ENCODE peak calls at places on chromosomes 7 and 10, in five cellular contexts. H, F, U, W and I are unnamed samples.

GRCh38 chr10:63084690-63085377 is 48.3 kb upstream of the NRBF2 start:
- DNase-seq in H (no peak), F (no peak), U (no peak), W (no peak), I (no peak)

GRCh38 chr7:45196374-45196773 is 38.8 kb downstream of the RAMP3 start:
- DNase-seq in H (no peak), F (no peak), U (no peak), W (no peak), I (no peak)

GRCh38 chr10:130758529-130758928 is 553.0 kb downstream of the TCERG1L start:
- DNase-seq in H (no peak), F (no peak), U (no peak), W (no peak), I (no peak)

GRCh38 chr10:35387768-35388167 is 51.5 kb downstream of the CCNY start:
- DNase-seq in H (peak; percentile 33), F (no peak), U (no peak), W (peak; percentile 33), I (no peak)

GRCh38 chr7:81527651-81528050 is 242.2 kb downstream of the HGF start:
- DNase-seq in H (no peak), F (no peak), U (no peak), W (no peak), I (no peak)

GRCh38 chr7:67371429-67372305 is 375.0 kb downstream of the TYW1 start:
- DNase-seq in H (peak; percentile 74), F (peak; percentile 31), U (peak; percentile 57), W (peak; percentile 48), I (peak; percentile 30)

GRCh38 chr10:10892290-10892875 is 125.3 kb upstream of the CELF2 start:
- DNase-seq in H (no peak), F (no peak), U (no peak), W (no peak), I (no peak)

GRCh38 chr10:98029149-98030092 is 1.0 kb downstream of the CRTAC1 start:
- DNase-seq in H (no peak), F (no peak), U (no peak), W (no peak), I (no peak)

GRCh38 chr10:61139230-61139928 is 195.4 kb upstream of the RHOBTB1 start:
- DNase-seq in H (no peak), F (no peak), U (no peak), W (no peak), I (no peak)

GRCh38 chr10:84540022-84540616 is 211.7 kb downstream of the CCSER2 start:
- DNase-seq in H (peak; percentile 93), F (no peak), U (no peak), W (peak; percentile 66), I (no peak)

GRCh38 chr7:48360574-48360973 is 189.3 kb downstream of the ABCA13 start:
- DNase-seq in H (peak; percentile 39), F (no peak), U (no peak), W (no peak), I (no peak)

GRCh38 chr10:12337407-12337806 is 11.9 kb upstream of the CAMK1D start:
- DNase-seq in H (peak; percentile 43), F (no peak), U (no peak), W (no peak), I (no peak)

GRCh38 chr10:32956365-32957197 is 1.4 kb downstream of the ITGB1 start:
- DNase-seq in H (no peak), F (no peak), U (no peak), W (no peak), I (no peak)

GRCh38 chr7:2824678-2825461 is 19.2 kb downstream of the GNA12 start:
- DNase-seq in H (no peak), F (no peak), U (no peak), W (no peak), I (no peak)

GRCh38 chr7:152522551-152522950 is 86.7 kb upstream of the KMT2C start:
- DNase-seq in H (no peak), F (no peak), U (peak; percentile 70), W (no peak), I (no peak)

GRCh38 chr7:130090745-130091532 is 20.6 kb downstream of the KLHDC10 start:
- DNase-seq in H (no peak), F (no peak), U (no peak), W (no peak), I (no peak)

GRCh38 chr7:37230221-37230620 is 218.4 kb downstream of the ELMO1 start:
- DNase-seq in H (no peak), F (no peak), U (no peak), W (no peak), I (no peak)

GRCh38 chr7:3238525-3239210 is 62.4 kb upstream of the SDK1 start:
- DNase-seq in H (no peak), F (no peak), U (no peak), W (no peak), I (no peak)

GRCh38 chr10:126935263-126935946 is 30.2 kb downstream of the DOCK1 start:
- DNase-seq in H (peak; percentile 11), F (no peak), U (no peak), W (peak; percentile 34), I (no peak)

GRCh38 chr7:143388051-143388450 is 6.9 kb downstream of the ZYX start:
- DNase-seq in H (no peak), F (no peak), U (no peak), W (no peak), I (no peak)

GRCh38 chr7:143390098-143390772 is 9.1 kb downstream of the ZYX start:
- DNase-seq in H (no peak), F (no peak), U (no peak), W (no peak), I (no peak)

GRCh38 chr7:143390773-143391114 is 9.6 kb downstream of the ZYX start:
- DNase-seq in H (no peak), F (no peak), U (no peak), W (no peak), I (no peak)

GRCh38 chr7:143388491-143389101 is 7.5 kb downstream of the ZYX start:
- DNase-seq in H (no peak), F (no peak), U (no peak), W (no peak), I (no peak)

DNA sequence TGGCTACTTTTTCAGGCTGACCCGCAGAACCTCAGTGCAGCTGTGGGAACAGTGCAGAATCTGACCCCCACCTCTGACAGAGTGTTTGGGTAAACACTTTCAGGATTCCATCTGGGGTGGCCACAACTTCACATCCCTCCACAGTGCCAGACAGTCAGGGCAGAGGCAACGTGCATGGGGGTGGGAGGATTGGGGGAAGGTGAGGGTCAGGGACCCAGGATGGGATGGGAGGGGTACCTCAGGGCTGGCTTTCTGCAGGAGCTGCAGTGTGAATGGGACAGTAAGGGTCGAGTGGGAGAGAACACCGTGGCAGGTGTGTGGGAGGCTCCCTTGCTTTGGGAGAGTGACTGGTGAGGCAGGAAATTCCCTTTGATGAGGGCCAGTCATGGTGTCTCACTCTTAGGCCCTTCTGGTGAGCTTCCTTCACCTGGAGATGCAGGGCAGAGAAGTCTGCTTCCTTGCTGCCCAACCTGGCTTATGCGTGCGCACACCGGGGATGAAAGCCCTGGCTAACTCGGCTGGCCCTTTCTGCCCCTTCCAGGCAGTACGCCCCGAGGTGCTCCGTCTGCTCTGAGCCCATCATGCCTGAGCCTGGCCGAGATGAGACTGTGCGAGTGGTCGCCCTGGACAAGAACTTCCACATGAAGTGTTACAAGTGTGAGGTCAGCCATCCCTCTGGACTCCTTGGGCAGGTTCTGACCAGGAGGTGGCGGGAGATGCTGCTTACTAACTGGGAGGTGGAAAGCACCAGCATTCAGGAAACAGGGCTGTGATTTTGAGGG is 8.4 kb downstream of the ZYX start:
- DNase-seq in H (no peak), F (no peak), U (no peak), W (no peak), I (no peak)
- TF ChIP-seq CTCF in H (peak; percentile 16), F (no peak), U (no peak), W (no peak), I (no peak)

DNA sequence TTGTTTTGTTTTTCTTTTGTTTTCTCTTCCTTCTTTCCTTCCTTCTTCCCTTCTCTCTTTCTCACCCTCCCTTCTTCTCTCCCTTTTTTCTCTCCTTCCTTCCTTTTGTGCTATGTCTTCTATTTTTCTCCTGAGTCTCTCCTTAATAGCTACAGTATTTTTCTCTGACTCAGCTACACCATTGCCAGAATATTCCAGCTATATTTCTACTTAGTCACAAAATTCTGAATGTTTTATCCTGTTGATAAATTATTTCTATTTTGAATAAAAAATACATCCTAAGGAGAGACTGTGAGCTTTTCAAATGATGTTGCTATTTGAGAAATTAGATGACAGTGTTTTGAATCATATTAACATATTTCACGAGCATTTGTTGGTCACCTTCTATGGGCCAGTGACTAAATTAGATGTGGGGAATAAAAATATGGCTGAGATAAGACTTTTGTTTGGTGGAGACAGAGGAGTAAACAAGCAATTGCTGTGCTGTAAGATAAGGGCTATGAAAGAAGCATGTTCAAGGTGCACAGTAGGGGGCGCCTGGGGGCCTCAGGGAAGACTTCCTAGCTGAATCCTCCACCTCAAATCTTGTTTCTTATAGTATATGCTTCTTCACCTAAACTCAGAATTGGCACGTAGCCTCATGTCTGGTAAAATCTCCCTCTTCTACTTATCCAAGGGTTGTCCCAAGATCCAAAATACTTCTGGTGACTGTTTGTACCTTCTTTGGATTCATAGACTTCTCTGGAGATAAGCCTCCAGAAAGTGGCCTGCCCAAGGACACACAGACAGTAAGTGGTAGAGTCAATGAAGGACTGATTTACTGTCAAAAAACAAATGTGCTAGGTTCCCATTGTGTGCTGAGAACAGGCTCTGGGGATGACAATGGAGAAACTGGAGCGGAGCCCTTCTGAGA is 115.5 kb upstream of the CREB5 start:
- DNase-seq in H (no peak), F (peak; percentile 26), U (no peak), W (no peak), I (peak; percentile 37)
- TF ChIP-seq CTCF in H (peak; percentile 89), F (peak; percentile 67), U (no peak), W (peak; percentile 71), I (peak; percentile 65)

GRCh38 chr10:99595236-99595635 is 25.0 kb downstream of the SLC25A28 start:
- DNase-seq in H (no peak), F (no peak), U (no peak), W (no peak), I (no peak)

GRCh38 chr10:99593312-99593711 is 26.9 kb downstream of the SLC25A28 start:
- DNase-seq in H (no peak), F (no peak), U (no peak), W (no peak), I (no peak)

GRCh38 chr10:99595770-99596465 is 24.3 kb downstream of the SLC25A28 start:
- DNase-seq in H (no peak), F (no peak), U (no peak), W (no peak), I (no peak)

GRCh38 chr10:99598011-99598410 is 22.2 kb downstream of the SLC25A28 start:
- DNase-seq in H (no peak), F (no peak), U (no peak), W (no peak), I (no peak)

DNA sequence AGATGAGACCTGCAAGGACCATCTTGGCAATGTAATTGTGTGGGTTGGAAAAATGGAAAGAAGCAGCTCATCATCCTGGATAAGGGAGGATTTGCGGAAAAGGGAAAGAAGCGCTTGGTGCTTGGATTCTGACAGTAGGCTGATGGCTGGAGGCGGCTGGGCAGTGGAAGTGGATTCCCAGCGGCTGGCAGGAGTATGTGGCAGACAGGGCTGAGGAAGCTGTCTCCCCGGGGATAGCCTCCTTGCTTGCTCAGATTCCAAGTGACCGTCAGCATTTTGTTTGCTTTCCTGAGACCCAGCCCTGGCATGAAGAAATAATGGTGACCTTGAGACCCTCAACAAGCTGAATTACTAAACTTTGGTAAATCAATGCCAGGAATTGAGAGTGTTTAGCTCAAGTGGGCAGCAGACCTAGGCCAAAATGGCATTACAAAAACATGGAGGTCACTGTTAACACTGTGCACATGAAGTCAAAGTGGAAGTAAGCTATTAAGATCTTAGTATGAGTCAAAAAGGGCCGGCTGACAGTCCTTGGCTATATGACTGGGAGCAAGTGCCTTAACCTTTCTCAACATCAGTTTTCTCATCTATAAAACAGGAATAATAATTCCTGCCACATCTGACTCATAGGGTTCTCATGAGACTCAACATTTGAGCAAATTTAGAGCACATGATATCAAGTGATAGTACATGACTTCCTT is 21.3 kb downstream of the SLC25A28 start:
- DNase-seq in H (no peak), F (no peak), U (no peak), W (no peak), I (no peak)
- TF ChIP-seq CTCF in H (no peak), F (no peak), U (no peak), W (no peak), I (no peak)

GRCh38 chr10:64376169-64376568 is 855.0 kb downstream of the REEP3 start:
- DNase-seq in H (no peak), F (no peak), U (no peak), W (no peak), I (no peak)
- TF ChIP-seq CTCF in H (no peak), F (no peak), U (no peak), W (no peak), I (no peak)